ENCODE peak calls at places on chromosomes 4 and X, in six cellular contexts. J, I, Q, T, R and D are unnamed samples.

GRCh38 chr4:87465739-87466366 is 43.5 kb downstream of the NUDT9 start:
- DNase-seq in R (no peak), J (no peak), T (no peak), I (no peak), Q (peak; percentile 50), D (no peak)

GRCh38 chr4:16532240-16532990 is 306.1 kb upstream of the TAPT1 start:
- DNase-seq in J (no peak), T (no peak), Q (peak; percentile 81), I (no peak), R (peak; percentile 86), D (no peak)

GRCh38 chr4:110195561-110196205 is 2.7 kb downstream of the ELOVL6 start:
- DNase-seq in R (no peak), T (no peak), I (peak; percentile 32), J (no peak), Q (peak; percentile 58), D (no peak)

GRCh38 chrX:13690836-13691235 is 1.9 kb downstream of the RAB9A start:
- DNase-seq in J (no peak), R (no peak), I (no peak), Q (no peak), T (no peak), D (no peak)

GRCh38 chr4:6906046-6906445 is 3.6 kb upstream of the TBC1D14 start:
- DNase-seq in Q (no peak), R (no peak), T (no peak), I (peak; percentile 21), J (no peak), D (no peak)

GRCh38 chrX:73944582-73944947 is 359.4 kb upstream of the ZCCHC13 start:
- DNase-seq in I (no peak), J (no peak), R (no peak), T (no peak), Q (no peak), D (no peak)

GRCh38 chr4:128558896-128559669 is 250.4 kb upstream of the JADE1 start:
- DNase-seq in I (no peak), J (no peak), R (no peak), T (no peak), Q (no peak), D (no peak)

GRCh38 chrX:155134255-155134654 is 62.9 kb downstream of the BRCC3 start:
- DNase-seq in T (no peak), Q (no peak), R (no peak), J (no peak), I (no peak), D (no peak)

GRCh38 chr4:137156054-137156453 is 376.2 kb downstream of the PCDH18 start:
- DNase-seq in T (no peak), J (no peak), I (no peak), R (peak; percentile 92), Q (peak; percentile 17), D (no peak)

DNA sequence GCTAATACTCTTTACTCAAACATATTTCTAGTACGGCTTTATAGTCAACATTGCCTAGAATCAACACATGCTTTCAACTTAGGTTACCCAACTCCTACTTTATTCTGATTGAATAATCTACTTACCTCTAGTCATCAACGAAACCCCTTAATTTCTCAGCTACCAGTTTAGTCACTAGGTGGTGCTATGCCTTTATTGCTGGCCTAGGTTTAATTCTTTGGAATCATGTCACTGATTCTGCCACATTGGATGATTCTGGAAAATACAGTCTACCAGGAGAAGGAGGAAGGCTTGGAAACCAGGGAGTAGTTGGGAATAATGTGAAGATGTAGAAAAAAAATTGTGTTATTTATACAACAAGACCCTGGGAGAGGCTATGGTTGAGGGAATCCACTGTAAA is 167.7 kb downstream of the DCAF12L2 start:
- DNase-seq in I (no peak), R (no peak), Q (peak; percentile 49), J (no peak), T (no peak), D (no peak)
- TF ChIP-seq CTCF in I (peak; percentile 18), R (no peak), Q (peak; percentile 42), J (no peak), T (peak; percentile 77), D (peak; percentile 75)

GRCh38 chr4:83456184-83456501 is 285 bp downstream of the MRPS18C start:
- DNase-seq in R (no peak), I (no peak), Q (peak; percentile 0), J (no peak), T (no peak), D (no peak)

GRCh38 chr4:83454626-83455025 is 997 bp downstream of the HELQ start:
- DNase-seq in Q (peak; percentile 4), I (no peak), R (no peak), T (no peak), J (no peak), D (no peak)

GRCh38 chr4:83455300-83456183 is at the start of the genes HELQ and MRPS18C:
- DNase-seq in T (peak; percentile 88), J (peak; percentile 99), I (peak; percentile 97), R (peak; percentile 92), Q (peak; percentile 99), D (peak; percentile 94)
- TF ChIP-seq CTCF in T (no peak), J (peak; percentile 19), I (no peak), R (peak; percentile 50), Q (peak; percentile 38), D (peak; percentile 47)

DNA sequence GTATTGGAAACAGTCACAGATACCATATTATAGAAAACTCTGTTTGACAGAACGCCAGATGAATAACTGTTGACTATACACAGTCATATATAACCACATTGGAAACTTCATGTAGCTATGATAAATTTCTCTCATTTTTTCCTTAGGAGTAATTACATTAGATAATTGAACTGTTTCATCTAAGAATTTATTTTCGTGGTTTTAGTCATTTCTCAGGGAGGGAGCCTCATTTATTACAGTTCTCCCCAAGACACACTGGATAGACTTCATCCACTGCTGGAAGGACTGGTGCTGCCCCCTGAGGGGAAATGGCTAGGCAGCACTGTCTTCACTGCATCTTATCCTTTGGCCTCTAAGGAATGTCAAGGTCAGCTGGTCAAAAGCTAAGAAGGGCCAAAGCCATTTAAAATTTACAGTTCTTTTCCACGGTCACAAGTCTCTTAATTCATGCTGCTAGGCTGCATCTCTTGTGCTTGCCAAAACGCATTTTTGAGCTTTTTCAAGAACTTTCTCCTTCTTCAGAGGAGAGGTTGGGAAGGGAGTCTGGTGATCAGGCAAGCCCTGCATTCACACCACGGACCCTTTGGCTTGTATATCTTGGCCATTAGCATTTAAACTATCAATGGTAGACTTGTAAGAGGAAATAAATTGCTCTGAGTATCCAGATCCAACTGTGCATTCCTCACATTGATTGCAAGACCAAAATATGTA is 145.1 kb downstream of the CBR4 start:
- DNase-seq in R (no peak), I (no peak), Q (no peak), T (no peak), J (no peak), D (no peak)
- TF ChIP-seq CTCF in R (peak; percentile 52), I (no peak), Q (no peak), T (no peak), J (no peak), D (peak; percentile 52)

DNA sequence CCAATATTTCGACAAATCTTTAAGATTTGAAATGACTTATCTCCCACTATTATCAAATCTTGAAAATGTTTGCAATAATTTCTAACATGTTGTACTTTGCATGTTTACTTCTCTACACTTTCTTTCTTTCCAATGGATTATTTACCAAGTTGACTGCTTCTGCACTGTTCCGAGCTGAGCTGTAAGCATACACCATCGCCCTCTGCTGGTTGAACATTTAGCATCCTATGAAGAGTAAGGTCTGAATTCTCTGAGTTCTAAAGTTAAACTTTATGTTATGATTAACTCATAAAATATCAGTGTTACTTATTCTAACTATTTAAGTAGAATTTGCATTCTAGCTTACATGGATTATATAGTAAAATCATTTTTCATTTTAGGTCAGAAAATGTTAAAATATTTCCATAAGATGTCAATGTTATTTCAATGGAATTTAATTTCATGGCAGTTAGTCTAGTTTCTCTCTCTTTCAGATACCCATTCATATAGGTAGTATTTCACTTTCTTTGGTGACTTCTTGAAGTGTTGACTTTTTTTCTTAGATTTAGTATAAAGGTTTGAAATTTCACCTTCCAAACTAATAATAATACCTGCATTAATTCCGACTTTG is 137.4 kb downstream of the DKK2 start:
- DNase-seq in I (peak; percentile 38), T (peak; percentile 23), R (peak; percentile 4), Q (peak; percentile 71), J (no peak), D (no peak)
- TF ChIP-seq CTCF in I (peak; percentile 68), T (peak; percentile 87), R (peak; percentile 87), Q (peak; percentile 72), J (peak; percentile 40), D (peak; percentile 87)

GRCh38 chr4:32462944-32463343 is 1742.8 kb downstream of the PCDH7 start:
- DNase-seq in R (no peak), Q (peak; percentile 18), T (no peak), I (no peak), J (no peak), D (no peak)
- TF ChIP-seq CTCF in R (peak; percentile 25), Q (no peak), T (peak; percentile 45), I (peak; percentile 48), J (no peak), D (peak; percentile 62)

DNA sequence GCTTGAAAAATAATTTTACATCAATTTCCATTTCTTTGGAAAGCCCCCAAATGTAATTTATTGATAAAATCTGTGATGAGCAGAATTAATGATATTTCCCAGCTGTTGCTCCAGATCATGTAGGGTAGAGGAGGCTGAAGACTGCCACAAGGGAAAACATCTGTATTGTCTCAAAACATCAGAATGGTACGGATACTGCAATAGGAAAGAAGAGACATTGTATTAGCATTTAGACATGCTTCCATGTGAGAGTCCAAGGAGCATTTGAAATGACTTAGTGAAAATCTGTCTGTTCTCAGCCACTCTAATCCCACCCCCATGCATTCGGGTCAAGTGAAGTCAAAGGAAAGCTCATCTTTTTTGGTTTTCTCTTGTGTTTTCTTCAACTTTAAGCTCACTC is 14.3 kb downstream of the ADH1A start:
- DNase-seq in Q (no peak), J (no peak), R (no peak), I (no peak), T (no peak), D (no peak)
- TF ChIP-seq CTCF in Q (no peak), J (no peak), R (no peak), I (no peak), T (no peak), D (no peak)

DNA sequence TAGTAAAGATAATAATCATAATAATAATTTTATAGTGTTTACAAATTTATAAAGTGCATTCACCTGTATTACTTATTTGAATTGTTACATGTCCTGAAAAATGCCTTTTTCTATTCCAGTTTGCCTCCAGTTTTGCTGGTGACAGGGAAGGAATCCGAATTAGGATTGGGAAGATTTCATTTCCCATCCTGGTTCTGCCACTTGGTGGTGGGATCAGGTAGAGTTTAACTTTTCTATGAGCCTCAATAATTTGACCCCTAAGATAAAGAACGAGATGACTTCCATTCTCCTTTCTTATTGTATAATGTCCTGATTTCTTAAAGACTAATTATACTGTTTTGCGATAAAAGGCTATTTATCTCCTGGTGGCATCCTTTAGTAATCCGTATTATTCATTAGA is 1090.9 kb downstream of the RAPGEF2 start:
- DNase-seq in R (no peak), J (no peak), I (no peak), Q (no peak), T (no peak), D (no peak)
- TF ChIP-seq CTCF in R (no peak), J (no peak), I (no peak), Q (no peak), T (no peak), D (no peak)